ENCODE peak calls at places on chromosomes 2 and 18, in four cellular contexts. O is RWPE2, F is GM23248, I is tibial artery. A is an unnamed sample. For H3K4me1, the result is how much of the 10 kb centered on the place peaks cover.

GRCh38 chr2:70061317-70061716 is 26.0 kb upstream of the PCBP1 start:
- DNase-seq in O (no peak), F (no peak), I (no peak), A (no peak)

GRCh38 chr2:46275995-46276394 is 21.2 kb upstream of the EPAS1 start:
- DNase-seq in O (no peak), F (peak), I (peak), A (no peak)

GRCh38 chr18:62586148-62586774 is 63.4 kb downstream of the ZCCHC2 start:
- DNase-seq in O (no peak), F (peak), I (peak), A (peak)

GRCh38 chr18:21167641-21168372 is 56.2 kb upstream of the ROCK1 start:
- DNase-seq in O (no peak), F (no peak), I (no peak), A (no peak)

GRCh38 chr18:68822926-68823325 is 25.0 kb downstream of the CCDC102B start:
- DNase-seq in O (no peak), F (no peak), I (no peak), A (no peak)

GRCh38 chr2:144703852-144704324 is 184.0 kb upstream of the ZEB2 start:
- DNase-seq in O (no peak), F (peak), I (peak), A (no peak)

GRCh38 chr2:136384541-136385303 is 266.8 kb upstream of the CXCR4 start:
- DNase-seq in O (no peak), F (peak), I (no peak), A (no peak)

GRCh38 chr2:203846490-203847105 is 21.0 kb upstream of the CTLA4 start:
- DNase-seq in O (no peak), F (peak), I (no peak), A (no peak)

GRCh38 chr18:63161728-63162195 is 157.8 kb downstream of the BCL2 start:
- DNase-seq in O (no peak), F (peak), I (peak), A (no peak)

GRCh38 chr18:3008546-3008945 is 4.4 kb downstream of the LPIN2 start:
- DNase-seq in O (no peak), F (peak), I (no peak), A (no peak)

GRCh38 chr18:48137354-48138208 is 207.1 kb upstream of the SMAD2 start:
- DNase-seq in O (no peak), F (no peak), I (no peak), A (no peak)
- H3K4me1 ChIP-seq in O (under half), F (under half), I (half or more), A (under half)

GRCh38 chr18:58418361-58418760 is 210.5 kb downstream of the ALPK2 start:
- DNase-seq in O (no peak), F (no peak), I (no peak), A (no peak)

GRCh38 chr18:58416014-58416703 is 212.7 kb downstream of the ALPK2 start:
- DNase-seq in O (no peak), F (no peak), I (no peak), A (no peak)

GRCh38 chr18:58417752-58418151 is 211.1 kb downstream of the ALPK2 start:
- DNase-seq in O (no peak), F (peak), I (no peak), A (no peak)

GRCh38 chr18:58419587-58420199 is 209.2 kb downstream of the ALPK2 start:
- DNase-seq in O (no peak), F (no peak), I (no peak), A (no peak)

GRCh38 chr18:58416704-58417683 is 211.9 kb downstream of the ALPK2 start:
- DNase-seq in O (no peak), F (peak), I (no peak), A (no peak)
- H3K4me1 ChIP-seq in O (under half), F (under half), I (under half), A (under half)

GRCh38 chr2:160227252-160227651 is 27.2 kb upstream of the ITGB6 start:
- DNase-seq in O (no peak), F (peak), I (no peak), A (no peak)

GRCh38 chr2:160226367-160226766 is 26.3 kb upstream of the ITGB6 start:
- DNase-seq in O (no peak), F (no peak), I (no peak), A (no peak)

GRCh38 chr2:160225722-160226121 is 25.6 kb upstream of the ITGB6 start:
- DNase-seq in O (no peak), F (no peak), I (no peak), A (no peak)

GRCh38 chr2:160229591-160229990 is 29.5 kb upstream of the ITGB6 start:
- DNase-seq in O (no peak), F (peak), I (no peak), A (no peak)

GRCh38 chr2:160228141-160228963 is 28.3 kb upstream of the ITGB6 start:
- DNase-seq in O (no peak), F (peak), I (no peak), A (no peak)
- H3K4me1 ChIP-seq in O (half or more), F (half or more), I (under half), A (under half)

GRCh38 chr2:68637047-68637446 is 6.3 kb upstream of the PROKR1 start:
- DNase-seq in O (no peak), F (no peak), I (no peak), A (no peak)

GRCh38 chr2:68627615-68628014 is 15.8 kb upstream of the PROKR1 start:
- DNase-seq in O (no peak), F (no peak), I (no peak), A (no peak)

GRCh38 chr2:68632026-68632425 is 11.4 kb upstream of the PROKR1 start:
- DNase-seq in O (no peak), F (no peak), I (no peak), A (no peak)
- H3K4me1 ChIP-seq in O (under half), F (under half), I (under half), A (under half)

DNA sequence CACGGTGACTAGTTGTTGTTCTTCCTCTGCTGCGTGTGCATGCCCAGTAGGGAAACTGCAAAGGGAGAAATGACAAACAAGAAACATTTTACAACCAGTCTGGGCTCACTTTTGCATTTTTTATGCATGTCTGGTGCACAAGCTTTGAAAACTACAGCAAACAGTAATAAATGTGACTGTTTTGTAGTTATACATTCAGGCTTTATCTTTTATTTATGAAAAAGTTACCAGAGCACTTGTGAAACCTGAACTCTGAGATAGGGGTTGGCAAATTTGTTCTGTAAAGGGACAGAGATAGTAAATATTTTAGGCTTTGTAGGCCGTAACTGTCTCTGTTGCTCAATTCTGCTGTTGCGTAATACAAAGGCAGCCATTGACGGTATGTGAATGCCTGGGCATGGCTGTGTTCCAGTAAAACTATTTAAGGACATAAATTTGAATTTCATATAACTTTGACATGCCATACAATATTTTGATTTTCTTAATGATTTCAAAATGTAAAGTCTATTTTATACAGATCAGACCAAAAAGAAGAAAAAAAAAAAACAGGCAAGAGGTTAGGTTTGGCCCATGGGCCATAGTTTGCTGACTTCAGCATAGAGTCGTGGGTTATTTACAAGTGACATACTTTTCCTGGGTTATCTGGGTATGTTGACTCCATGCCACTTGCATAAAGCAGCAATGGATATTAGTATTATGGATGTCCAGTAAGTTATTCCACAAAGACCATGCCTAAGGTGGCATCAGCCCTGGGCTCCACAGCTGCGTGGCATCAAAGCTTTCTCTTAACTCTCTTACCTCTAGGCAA is 53.6 kb upstream of the EML6 start:
- DNase-seq in O (no peak), F (peak), I (peak), A (no peak)
- H3K4me1 ChIP-seq in O (under half), F (half or more), I (under half), A (under half)

DNA sequence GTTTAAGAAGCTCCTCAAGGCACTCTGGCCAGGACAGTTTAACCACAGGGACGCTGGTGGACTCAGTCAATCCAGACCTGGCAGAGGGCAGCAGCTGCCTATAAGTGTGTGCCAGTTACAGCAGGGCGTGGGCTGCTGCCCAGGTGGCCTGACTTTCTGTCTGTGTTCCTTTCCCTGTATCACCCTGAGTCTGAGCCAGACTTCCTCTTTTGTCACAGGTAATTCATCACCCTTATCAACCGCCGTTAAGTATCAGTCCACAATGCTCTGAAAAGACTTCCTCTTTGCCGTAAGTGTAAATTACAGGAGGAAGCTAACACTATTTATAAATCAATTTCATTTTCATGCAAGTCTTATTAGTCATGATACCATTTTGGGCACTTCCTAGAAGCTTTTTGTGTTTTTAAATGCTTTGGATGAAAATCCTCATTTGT is 7.0 kb downstream of the LPIN1 start:
- DNase-seq in O (no peak), F (peak), I (no peak), A (no peak)
- H3K4me1 ChIP-seq in O (under half), F (under half), I (under half), A (under half)

DNA sequence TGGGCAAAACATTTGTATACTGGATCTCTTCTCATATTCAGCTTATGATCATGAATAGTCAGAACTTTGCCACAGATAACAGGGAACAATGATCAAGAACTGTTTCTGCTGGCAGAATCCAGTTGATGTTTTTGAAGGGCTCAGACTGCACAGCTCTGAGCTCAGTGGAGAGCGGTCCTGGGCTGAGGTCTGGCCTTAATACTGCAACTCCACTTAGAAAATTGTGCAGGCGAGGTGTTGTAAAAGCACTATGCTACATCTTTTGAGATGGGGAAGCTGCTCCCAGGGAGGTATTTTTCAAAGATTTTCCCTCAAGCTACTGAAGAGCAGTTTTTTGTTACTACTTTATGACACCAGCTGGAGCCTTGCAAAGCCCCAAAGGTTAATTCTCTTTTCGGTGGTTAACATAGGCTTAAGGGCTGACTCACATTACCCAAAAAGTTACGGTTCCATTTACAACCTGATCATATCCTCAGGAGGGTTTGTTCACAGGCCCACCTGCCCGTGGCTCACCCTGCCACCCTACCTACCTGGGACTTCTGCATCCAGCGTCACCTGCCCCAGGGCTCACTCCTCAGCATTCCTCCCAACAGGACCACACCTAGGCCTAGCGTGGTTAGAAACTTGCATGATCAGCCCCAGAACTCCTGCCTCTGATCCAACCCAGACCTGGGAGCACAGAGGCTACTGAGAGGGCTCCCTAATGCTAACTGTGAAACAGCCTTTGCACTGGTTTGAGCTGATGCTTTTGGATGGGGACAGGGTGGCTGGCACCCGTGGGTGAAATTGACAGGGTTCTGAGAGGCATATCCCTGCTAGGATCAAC is 114.4 kb downstream of the NCK2 start:
- DNase-seq in O (no peak), F (no peak), I (no peak), A (no peak)
- H3K4me1 ChIP-seq in O (under half), F (under half), I (under half), A (under half)

DNA sequence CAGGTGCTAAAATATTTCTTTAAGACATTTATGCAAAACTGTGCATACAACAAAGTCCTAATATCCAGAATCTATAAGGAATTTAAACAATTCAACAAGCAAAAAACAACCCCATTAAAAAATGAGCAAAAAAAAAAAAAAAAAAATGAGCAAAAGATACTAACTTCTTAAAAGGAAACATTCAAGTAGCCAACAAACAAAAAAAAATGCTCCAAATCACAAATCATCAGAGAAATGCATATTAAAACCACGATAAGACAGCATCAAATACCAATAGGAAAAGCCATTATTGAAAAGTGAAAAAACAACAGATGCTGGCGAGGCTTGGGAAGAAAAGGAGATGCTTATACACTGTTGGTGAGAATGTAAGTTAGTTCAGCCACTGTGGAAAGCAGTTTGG is 34.9 kb downstream of the B4GALT6 start:
- DNase-seq in O (no peak), F (no peak), I (no peak), A (no peak)
- H3K4me1 ChIP-seq in O (under half), F (under half), I (under half), A (under half)

GRCh38 chr2:52416340-52416739 is 1351.3 kb upstream of the CHAC2 start:
- DNase-seq in O (no peak), F (no peak), I (no peak), A (no peak)
- H3K4me1 ChIP-seq in O (under half), F (under half), I (under half), A (under half)

GRCh38 chr2:10329584-10329879 is 26.8 kb downstream of the HPCAL1 start:
- DNase-seq in O (no peak), F (no peak), I (no peak), A (no peak)

GRCh38 chr2:10330700-10331032 is 28.0 kb downstream of the HPCAL1 start:
- DNase-seq in O (no peak), F (no peak), I (no peak), A (no peak)

GRCh38 chr2:10329880-10330699 is 27.4 kb downstream of the HPCAL1 start:
- DNase-seq in O (no peak), F (peak), I (no peak), A (no peak)

GRCh38 chr2:10327896-10328666 is 25.4 kb downstream of the HPCAL1 start:
- DNase-seq in O (no peak), F (no peak), I (no peak), A (no peak)

DNA sequence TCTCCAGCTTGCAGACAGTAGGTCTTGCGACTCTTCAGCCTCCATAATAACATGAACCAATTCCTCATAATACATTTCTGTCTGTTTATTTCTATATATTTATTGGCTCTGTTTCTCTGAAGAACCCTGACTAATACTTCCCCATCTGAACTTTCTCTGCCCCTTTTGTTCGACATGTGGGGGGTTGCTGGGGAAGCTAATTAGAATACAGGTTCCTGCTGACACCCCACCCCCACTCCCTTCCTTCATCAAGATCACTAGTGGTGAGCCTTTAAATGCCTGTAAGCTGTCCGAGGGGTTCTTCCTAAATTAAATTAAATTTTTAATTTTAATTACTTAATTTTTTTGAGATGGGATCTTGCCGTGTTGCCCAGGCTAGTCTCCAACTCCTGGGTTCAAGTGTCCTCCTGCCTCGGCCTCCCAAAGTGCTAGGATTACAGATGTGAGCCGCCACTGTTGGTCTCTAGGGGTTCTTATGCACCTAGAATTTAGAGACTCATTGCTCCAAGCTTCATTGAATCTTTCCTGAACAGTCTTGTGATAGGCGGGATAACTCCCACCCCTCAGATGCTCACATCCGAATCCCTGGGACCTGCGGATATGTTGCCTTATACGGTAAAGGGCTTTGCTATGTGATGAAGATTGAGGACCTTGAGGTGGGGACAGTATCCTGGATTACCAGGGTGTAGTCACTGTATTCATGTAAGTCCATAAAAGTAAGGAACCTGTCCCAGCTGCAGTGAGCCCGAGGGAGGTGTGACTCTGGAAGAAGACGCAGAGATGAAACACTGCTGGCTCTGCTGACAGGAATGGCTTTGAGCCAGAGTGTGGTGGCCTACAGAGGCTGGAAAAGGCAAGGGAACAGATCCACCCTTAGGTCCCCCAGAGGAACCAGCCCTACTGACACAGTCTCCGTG is 26.2 kb downstream of the HPCAL1 start:
- DNase-seq in O (no peak), F (no peak), I (no peak), A (no peak)
- H3K4me1 ChIP-seq in O (under half), F (under half), I (under half), A (under half)